ENCODE peak calls at places on chromosomes 6 and 20, in six cellular contexts. W is left ventricle myocardium inferior, O is nephron progenitor cell, J is AG10803, B is dermis blood vessel endothelial cell, S is endothelial cell. R is an unnamed sample.

GRCh38 chr20:20894753-20895152 is 182.3 kb upstream of the RALGAPA2 start:
- DNase-seq in W (peak), O (no peak), J (no peak), B (no peak), S (no peak), R (no peak)

GRCh38 chr6:140433072-140433471 is 1058.6 kb upstream of the CITED2 start:
- DNase-seq in W (no peak), O (no peak), J (no peak), B (no peak), S (no peak), R (no peak)

GRCh38 chr20:13396036-13396435 is 175.0 kb downstream of the ISM1 start:
- DNase-seq in W (no peak), O (no peak), J (peak), B (no peak), S (no peak), R (peak)

GRCh38 chr6:161029195-161029809 is 37.7 kb downstream of the MAP3K4 start:
- DNase-seq in W (no peak), O (no peak), J (peak), B (no peak), S (no peak), R (peak)

GRCh38 chr6:26155066-26155925 is 68.1 kb downstream of the HFE start:
- DNase-seq in W (peak), O (peak), J (no peak), B (peak), S (peak), R (peak)

GRCh38 chr6:108168501-108168979 is 2.7 kb downstream of the NR2E1 start:
- DNase-seq in W (no peak), O (peak), J (peak), B (peak), S (peak), R (peak)

GRCh38 chr6:165832471-165832836 is 169.4 kb upstream of the PDE10A start:
- DNase-seq in W (no peak), O (no peak), J (no peak), B (no peak), S (no peak), R (no peak)

GRCh38 chr6:105001906-105002305 is 45.0 kb downstream of the LIN28B start:
- DNase-seq in W (no peak), O (no peak), J (no peak), B (no peak), S (no peak), R (no peak)

R was measured in EH.